ENCODE peak calls at places on chromosomes 3 and 15, in five cellular contexts. One of them, this sample, is unnamed.

GRCh38 chr3:35849496-35849895 is 210.2 kb downstream of the ARPP21 start:
- DNase-seq in head of caudate nucleus: no peak
- DNase-seq in activated CD4-positive, alpha-beta T cell treated with anti-CD3 and anti-CD28 coated beads, Interleukin-2, amount 50 U/mL, for 48 hours: no peak
- DNase-seq in NCI-H524: no peak
- DNase-seq in anterior cingulate cortex: no peak
- DNase-seq in this sample: no peak

GRCh38 chr3:123431658-123432323 is 17.1 kb downstream of the ADCY5 start:
- DNase-seq in head of caudate nucleus: no peak
- DNase-seq in anterior cingulate cortex: no peak
- DNase-seq in NCI-H524: no peak
- DNase-seq in activated CD4-positive, alpha-beta T cell treated with anti-CD3 and anti-CD28 coated beads, Interleukin-2, amount 50 U/mL, for 48 hours: no peak
- DNase-seq in this sample: no peak

GRCh38 chr15:70252056-70252935 is 154.6 kb upstream of the TLE3 start:
- DNase-seq in anterior cingulate cortex: no peak
- DNase-seq in NCI-H524: peak; percentile 89
- DNase-seq in head of caudate nucleus: no peak
- DNase-seq in activated CD4-positive, alpha-beta T cell treated with anti-CD3 and anti-CD28 coated beads, Interleukin-2, amount 50 U/mL, for 48 hours: no peak
- DNase-seq in this sample: peak; percentile 91

GRCh38 chr3:64149886-64150285 is 75.4 kb downstream of the PRICKLE2 start:
- DNase-seq in anterior cingulate cortex: no peak
- DNase-seq in head of caudate nucleus: no peak
- DNase-seq in activated CD4-positive, alpha-beta T cell treated with anti-CD3 and anti-CD28 coated beads, Interleukin-2, amount 50 U/mL, for 48 hours: no peak
- DNase-seq in NCI-H524: no peak
- DNase-seq in this sample: no peak

GRCh38 chr15:53786421-53786820 is 27.0 kb upstream of the WDR72 start:
- DNase-seq in anterior cingulate cortex: no peak
- DNase-seq in head of caudate nucleus: no peak
- DNase-seq in activated CD4-positive, alpha-beta T cell treated with anti-CD3 and anti-CD28 coated beads, Interleukin-2, amount 50 U/mL, for 48 hours: no peak
- DNase-seq in NCI-H524: no peak
- DNase-seq in this sample: no peak

GRCh38 chr3:4704552-4704951 is 211.4 kb downstream of the ITPR1 start:
- DNase-seq in anterior cingulate cortex: no peak
- DNase-seq in head of caudate nucleus: no peak
- DNase-seq in NCI-H524: no peak
- DNase-seq in activated CD4-positive, alpha-beta T cell treated with anti-CD3 and anti-CD28 coated beads, Interleukin-2, amount 50 U/mL, for 48 hours: no peak
- DNase-seq in this sample: no peak

GRCh38 chr15:32704343-32705076 is 13.3 kb upstream of the GREM1 start:
- DNase-seq in anterior cingulate cortex: no peak
- DNase-seq in head of caudate nucleus: no peak
- DNase-seq in NCI-H524: no peak
- DNase-seq in activated CD4-positive, alpha-beta T cell treated with anti-CD3 and anti-CD28 coated beads, Interleukin-2, amount 50 U/mL, for 48 hours: no peak
- DNase-seq in this sample: no peak

GRCh38 chr3:157204431-157204830 is 44.5 kb upstream of the CCNL1 start:
- DNase-seq in head of caudate nucleus: no peak
- DNase-seq in activated CD4-positive, alpha-beta T cell treated with anti-CD3 and anti-CD28 coated beads, Interleukin-2, amount 50 U/mL, for 48 hours: no peak
- DNase-seq in anterior cingulate cortex: no peak
- DNase-seq in NCI-H524: peak; percentile 48
- DNase-seq in this sample: peak; percentile 41

GRCh38 chr3:170440346-170440745 is 21.7 kb downstream of the CLDN11 start:
- DNase-seq in NCI-H524: no peak
- DNase-seq in activated CD4-positive, alpha-beta T cell treated with anti-CD3 and anti-CD28 coated beads, Interleukin-2, amount 50 U/mL, for 48 hours: no peak
- DNase-seq in anterior cingulate cortex: no peak
- DNase-seq in head of caudate nucleus: no peak
- DNase-seq in this sample: no peak

GRCh38 chr3:14137004-14137403 is 12.2 kb downstream of the TMEM43 start:
- DNase-seq in activated CD4-positive, alpha-beta T cell treated with anti-CD3 and anti-CD28 coated beads, Interleukin-2, amount 50 U/mL, for 48 hours: no peak
- DNase-seq in head of caudate nucleus: no peak
- DNase-seq in anterior cingulate cortex: no peak
- DNase-seq in NCI-H524: no peak
- DNase-seq in this sample: no peak

GRCh38 chr3:32733631-32734229 is 48.7 kb downstream of the CNOT10 start:
- DNase-seq in NCI-H524: peak; percentile 53
- DNase-seq in anterior cingulate cortex: no peak
- DNase-seq in activated CD4-positive, alpha-beta T cell treated with anti-CD3 and anti-CD28 coated beads, Interleukin-2, amount 50 U/mL, for 48 hours: no peak
- DNase-seq in head of caudate nucleus: no peak
- DNase-seq in this sample: peak; percentile 1

GRCh38 chr15:100106732-100107131 is 235.0 kb downstream of the ADAMTS17 start:
- DNase-seq in NCI-H524: no peak
- DNase-seq in head of caudate nucleus: no peak
- DNase-seq in activated CD4-positive, alpha-beta T cell treated with anti-CD3 and anti-CD28 coated beads, Interleukin-2, amount 50 U/mL, for 48 hours: no peak
- DNase-seq in anterior cingulate cortex: no peak
- DNase-seq in this sample: no peak

GRCh38 chr3:157088133-157088488 is 71.8 kb downstream of the CCNL1 start:
- DNase-seq in NCI-H524: no peak
- DNase-seq in activated CD4-positive, alpha-beta T cell treated with anti-CD3 and anti-CD28 coated beads, Interleukin-2, amount 50 U/mL, for 48 hours: no peak
- DNase-seq in anterior cingulate cortex: no peak
- DNase-seq in head of caudate nucleus: no peak
- DNase-seq in this sample: no peak

GRCh38 chr15:35546581-35547381 is 816 bp upstream of the DPH6 start:
- DNase-seq in head of caudate nucleus: no peak
- DNase-seq in NCI-H524: no peak
- DNase-seq in activated CD4-positive, alpha-beta T cell treated with anti-CD3 and anti-CD28 coated beads, Interleukin-2, amount 50 U/mL, for 48 hours: peak; percentile 11
- DNase-seq in anterior cingulate cortex: no peak
- DNase-seq in this sample: no peak

GRCh38 chr3:127772273-127772672 is 50.0 kb downstream of the MGLL start:
- DNase-seq in NCI-H524: no peak
- DNase-seq in anterior cingulate cortex: no peak
- DNase-seq in activated CD4-positive, alpha-beta T cell treated with anti-CD3 and anti-CD28 coated beads, Interleukin-2, amount 50 U/mL, for 48 hours: no peak
- DNase-seq in head of caudate nucleus: no peak
- DNase-seq in this sample: no peak

GRCh38 chr3:46656778-46657556 is 36.5 kb downstream of the ALS2CL start:
- DNase-seq in activated CD4-positive, alpha-beta T cell treated with anti-CD3 and anti-CD28 coated beads, Interleukin-2, amount 50 U/mL, for 48 hours: no peak
- DNase-seq in NCI-H524: peak; percentile 72
- DNase-seq in anterior cingulate cortex: no peak
- DNase-seq in head of caudate nucleus: no peak
- DNase-seq in this sample: peak; percentile 12

GRCh38 chr3:138434875-138435772 is 708 bp downstream of the ESYT3 start:
- DNase-seq in NCI-H524: peak; percentile 41
- DNase-seq in anterior cingulate cortex: no peak
- DNase-seq in head of caudate nucleus: peak; percentile 25
- DNase-seq in activated CD4-positive, alpha-beta T cell treated with anti-CD3 and anti-CD28 coated beads, Interleukin-2, amount 50 U/mL, for 48 hours: peak; percentile 26
- DNase-seq in this sample: peak; percentile 55

GRCh38 chr3:46019707-46020106 is 7.6 kb downstream of the XCR1 start:
- DNase-seq in NCI-H524: no peak
- DNase-seq in anterior cingulate cortex: no peak
- DNase-seq in activated CD4-positive, alpha-beta T cell treated with anti-CD3 and anti-CD28 coated beads, Interleukin-2, amount 50 U/mL, for 48 hours: peak; percentile 69
- DNase-seq in head of caudate nucleus: no peak
- DNase-seq in this sample: no peak

GRCh38 chr15:90845201-90845949 is 23.0 kb upstream of the FURIN start:
- DNase-seq in anterior cingulate cortex: no peak
- DNase-seq in NCI-H524: peak; percentile 32
- DNase-seq in head of caudate nucleus: no peak
- DNase-seq in activated CD4-positive, alpha-beta T cell treated with anti-CD3 and anti-CD28 coated beads, Interleukin-2, amount 50 U/mL, for 48 hours: peak; percentile 79
- DNase-seq in this sample: peak; percentile 28

GRCh38 chr15:77504310-77504709 is 83.6 kb downstream of the HMG20A start:
- DNase-seq in activated CD4-positive, alpha-beta T cell treated with anti-CD3 and anti-CD28 coated beads, Interleukin-2, amount 50 U/mL, for 48 hours: no peak
- DNase-seq in head of caudate nucleus: peak; percentile 57
- DNase-seq in anterior cingulate cortex: no peak
- DNase-seq in NCI-H524: peak; percentile 99
- DNase-seq in this sample: peak; percentile 99

GRCh38 chr15:94470492-94470891 is 239.1 kb downstream of the MCTP2 start:
- DNase-seq in activated CD4-positive, alpha-beta T cell treated with anti-CD3 and anti-CD28 coated beads, Interleukin-2, amount 50 U/mL, for 48 hours: no peak
- DNase-seq in NCI-H524: no peak
- DNase-seq in head of caudate nucleus: no peak
- DNase-seq in anterior cingulate cortex: no peak
- DNase-seq in this sample: no peak

GRCh38 chr15:85379403-85380131 is 836 bp upstream of the AKAP13 start:
- DNase-seq in head of caudate nucleus: no peak
- DNase-seq in anterior cingulate cortex: no peak
- DNase-seq in NCI-H524: peak; percentile 21
- DNase-seq in activated CD4-positive, alpha-beta T cell treated with anti-CD3 and anti-CD28 coated beads, Interleukin-2, amount 50 U/mL, for 48 hours: peak; percentile 54
- DNase-seq in this sample: peak; percentile 35

GRCh38 chr3:59809016-59809415 is 759.2 kb upstream of the CFAP20DC start:
- DNase-seq in anterior cingulate cortex: no peak
- DNase-seq in head of caudate nucleus: no peak
- DNase-seq in activated CD4-positive, alpha-beta T cell treated with anti-CD3 and anti-CD28 coated beads, Interleukin-2, amount 50 U/mL, for 48 hours: no peak
- DNase-seq in NCI-H524: no peak
- DNase-seq in this sample: no peak

GRCh38 chr3:142019794-142020320 is 129.5 kb downstream of the TFDP2 start:
- DNase-seq in activated CD4-positive, alpha-beta T cell treated with anti-CD3 and anti-CD28 coated beads, Interleukin-2, amount 50 U/mL, for 48 hours: no peak
- DNase-seq in anterior cingulate cortex: no peak
- DNase-seq in head of caudate nucleus: no peak
- DNase-seq in NCI-H524: no peak
- DNase-seq in this sample: no peak

GRCh38 chr3:98800401-98800800 is 37.3 kb downstream of the ST3GAL6 start:
- DNase-seq in activated CD4-positive, alpha-beta T cell treated with anti-CD3 and anti-CD28 coated beads, Interleukin-2, amount 50 U/mL, for 48 hours: no peak
- DNase-seq in anterior cingulate cortex: no peak
- DNase-seq in head of caudate nucleus: no peak
- DNase-seq in NCI-H524: no peak
- DNase-seq in this sample: no peak

GRCh38 chr15:92097473-92098178 is 244.1 kb downstream of the SLCO3A1 start:
- DNase-seq in NCI-H524: peak; percentile 82
- DNase-seq in anterior cingulate cortex: peak; percentile 5
- DNase-seq in head of caudate nucleus: peak; percentile 63
- DNase-seq in activated CD4-positive, alpha-beta T cell treated with anti-CD3 and anti-CD28 coated beads, Interleukin-2, amount 50 U/mL, for 48 hours: peak; percentile 64
- DNase-seq in this sample: peak; percentile 75

GRCh38 chr3:53803124-53803815 is 42.9 kb downstream of the CHDH start:
- DNase-seq in activated CD4-positive, alpha-beta T cell treated with anti-CD3 and anti-CD28 coated beads, Interleukin-2, amount 50 U/mL, for 48 hours: no peak
- DNase-seq in NCI-H524: no peak
- DNase-seq in anterior cingulate cortex: no peak
- DNase-seq in head of caudate nucleus: no peak
- DNase-seq in this sample: no peak

GRCh38 chr3:121627211-121627610 is 33.5 kb downstream of the HCLS1 start:
- DNase-seq in anterior cingulate cortex: no peak
- DNase-seq in NCI-H524: no peak
- DNase-seq in head of caudate nucleus: no peak
- DNase-seq in activated CD4-positive, alpha-beta T cell treated with anti-CD3 and anti-CD28 coated beads, Interleukin-2, amount 50 U/mL, for 48 hours: no peak
- DNase-seq in this sample: no peak

GRCh38 chr3:78041486-78041885 is 1001.6 kb downstream of the ROBO2 start:
- DNase-seq in head of caudate nucleus: no peak
- DNase-seq in activated CD4-positive, alpha-beta T cell treated with anti-CD3 and anti-CD28 coated beads, Interleukin-2, amount 50 U/mL, for 48 hours: no peak
- DNase-seq in NCI-H524: no peak
- DNase-seq in anterior cingulate cortex: no peak
- DNase-seq in this sample: no peak

GRCh38 chr3:52196977-52197376 is 983 bp upstream of the ALAS1 start:
- DNase-seq in activated CD4-positive, alpha-beta T cell treated with anti-CD3 and anti-CD28 coated beads, Interleukin-2, amount 50 U/mL, for 48 hours: no peak
- DNase-seq in NCI-H524: no peak
- DNase-seq in anterior cingulate cortex: no peak
- DNase-seq in head of caudate nucleus: no peak
- DNase-seq in this sample: no peak

GRCh38 chr15:91055548-91056331 is 33.3 kb upstream of the VPS33B start:
- DNase-seq in anterior cingulate cortex: peak; percentile 51
- DNase-seq in head of caudate nucleus: peak; percentile 83
- DNase-seq in activated CD4-positive, alpha-beta T cell treated with anti-CD3 and anti-CD28 coated beads, Interleukin-2, amount 50 U/mL, for 48 hours: peak; percentile 57
- DNase-seq in NCI-H524: peak; percentile 96
- DNase-seq in this sample: peak; percentile 83

GRCh38 chr3:23926736-23927135 is 9.8 kb downstream of the RPL15 start:
- DNase-seq in NCI-H524: no peak
- DNase-seq in anterior cingulate cortex: no peak
- DNase-seq in activated CD4-positive, alpha-beta T cell treated with anti-CD3 and anti-CD28 coated beads, Interleukin-2, amount 50 U/mL, for 48 hours: no peak
- DNase-seq in head of caudate nucleus: peak; percentile 32
- DNase-seq in this sample: no peak